ENCODE peak calls at places on chromosomes 16 and 17, in seven cellular contexts. Q is uterus, Z is tibial artery, T is tibial nerve, G is prostate gland, Y is IMR-90, P is heart left ventricle. F is an unnamed sample.
A peak's percentile ranks its signal among the peaks of the same experiment; 100 is the strongest.

GRCh38 chr17:32772453-32773025 is 104.4 kb downstream of the MYO1D start:
- DNase-seq in Y (no peak), G (no peak), Z (no peak), Q (no peak), P (no peak), T (no peak), F (no peak)

GRCh38 chr17:80023261-80024205 is 12.1 kb downstream of the TBC1D16 start:
- DNase-seq in Q (no peak), Z (no peak), P (no peak), T (no peak), G (no peak), Y (no peak), F (no peak)

GRCh38 chr16:88977028-88977844 is at the start of gene CBFA2T3:
- DNase-seq in G (no peak), P (peak; percentile 89), Y (no peak), T (peak; percentile 45), Q (peak; percentile 64), Z (peak; percentile 67), F (no peak)

GRCh38 chr16:2471016-2471652 is at the start of gene NTN3:
- DNase-seq in Q (no peak), P (peak; percentile 43), G (no peak), T (no peak), Y (no peak), Z (no peak), F (no peak)

GRCh38 chr17:81397314-81398169 is 2.3 kb downstream of the BAHCC1 start:
- DNase-seq in Y (peak; percentile 62), P (no peak), Z (no peak), T (no peak), G (no peak), Q (no peak), F (no peak)

GRCh38 chr17:74332763-74333220 is 6.8 kb downstream of the KIF19 start:
- DNase-seq in T (no peak), Q (no peak), Y (no peak), P (no peak), G (no peak), Z (no peak), F (no peak)

GRCh38 chr16:9370071-9370491 is 278.6 kb downstream of the HAPSTR1 start:
- DNase-seq in T (no peak), G (no peak), P (peak; percentile 83), Q (peak; percentile 19), Z (no peak), Y (no peak), F (no peak)

GRCh38 chr16:63361032-63361624 is 1324.9 kb upstream of the CDH8 start:
- DNase-seq in Q (no peak), P (no peak), G (no peak), Z (no peak), T (peak; percentile 27), Y (peak; percentile 66), F (peak; percentile 30)

GRCh38 chr16:3829631-3830536 is 50.6 kb downstream of the CREBBP start:
- DNase-seq in Y (peak; percentile 72), Q (no peak), Z (no peak), P (no peak), T (no peak), G (no peak), F (no peak)

GRCh38 chr16:49283376-49284049 is 1.9 kb upstream of the CBLN1 start:
- DNase-seq in G (no peak), Q (no peak), Y (no peak), P (no peak), T (no peak), Z (no peak), F (no peak)
- H3K4me3 ChIP-seq in G (no peak overlapping the region), Q (no peak overlapping the region), Y (no peak overlapping the region), P (peak overlapping the region; percentile 66), T (no peak overlapping the region), Z (no peak overlapping the region), F (no peak overlapping the region)

GRCh38 chr17:50150354-50151040 is at the start of gene PPP1R9B:
- DNase-seq in Z (no peak), Q (no peak), G (no peak), T (no peak), Y (no peak), P (peak; percentile 28), F (no peak)

GRCh38 chr17:50149099-50149424 is 1.4 kb downstream of the PPP1R9B start:
- DNase-seq in Z (no peak), P (no peak), Q (no peak), G (no peak), T (no peak), Y (no peak), F (no peak)

GRCh38 chr17:50151041-50151936 is 812 bp upstream of the PPP1R9B start:
- DNase-seq in T (peak; percentile 82), Y (peak; percentile 89), P (peak; percentile 95), Q (peak; percentile 90), Z (peak; percentile 91), G (peak; percentile 86), F (peak; percentile 80)

GRCh38 chr17:50148226-50149098 is 2.0 kb downstream of the PPP1R9B start:
- DNase-seq in Y (peak; percentile 39), Z (peak; percentile 70), P (peak; percentile 65), Q (peak; percentile 50), T (peak; percentile 54), G (peak; percentile 83), F (no peak)

GRCh38 chr17:50149425-50150353 is 788 bp downstream of the PPP1R9B start:
- DNase-seq in P (peak; percentile 83), T (no peak), Z (no peak), Y (peak; percentile 48), G (peak; percentile 47), Q (no peak), F (no peak)
- TF ChIP-seq CTCF in P (peak; percentile 21), T (no peak), Z (peak; percentile 16), Y (no peak), G (no peak), Q (peak; percentile 28), F (no peak)

DNA sequence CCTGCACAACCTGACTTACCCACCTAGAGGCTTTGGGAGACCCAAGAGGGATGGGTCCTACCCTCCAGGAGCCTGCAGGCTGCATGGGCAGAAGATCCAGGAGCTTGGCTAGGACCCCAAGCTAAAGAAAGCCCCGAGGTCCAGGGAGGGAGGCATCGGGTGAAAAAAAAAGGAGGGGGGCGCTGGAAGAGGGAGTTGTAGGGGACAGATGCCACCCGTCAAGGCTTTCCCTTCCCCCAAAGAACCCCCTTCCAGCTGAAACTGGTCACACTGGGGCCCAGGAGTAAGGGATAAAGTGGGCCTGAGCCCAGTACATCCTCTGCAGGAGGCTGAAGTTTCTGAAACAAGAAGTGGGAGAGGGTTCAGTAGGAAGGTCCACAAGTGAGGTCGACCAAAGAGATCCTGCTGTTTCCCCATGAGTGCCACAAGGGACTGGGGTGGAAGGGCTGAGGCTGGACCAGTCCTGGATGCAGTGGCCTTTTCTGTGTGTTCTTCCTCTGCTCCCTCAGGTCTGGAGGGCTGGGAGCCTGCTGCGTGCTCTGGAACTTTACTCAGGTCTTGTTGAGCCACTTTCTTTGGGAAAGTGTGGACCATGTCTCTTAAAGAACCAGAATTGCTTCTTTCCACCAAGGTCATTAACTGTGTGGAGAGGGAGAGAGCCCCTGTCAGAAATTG is 14.2 kb upstream of the CBFB start:
- DNase-seq in Q (peak; percentile 4), P (no peak), T (no peak), Y (no peak), Z (no peak), G (no peak), F (no peak)
- H3K4me3 ChIP-seq in Q (peak overlapping the region; percentile 49), P (peak overlapping the region; percentile 67), T (peak overlapping the region; percentile 57), Y (no peak overlapping the region), Z (peak overlapping the region; percentile 56), G (no peak overlapping the region), F (no peak overlapping the region)

GRCh38 chr17:34827008-34827407 is 134.3 kb downstream of the CCT6B start:
- DNase-seq in Z (no peak), Y (no peak), Q (no peak), T (no peak), G (peak; percentile 11), P (no peak), F (no peak)

GRCh38 chr17:34825102-34825501 is 136.2 kb downstream of the CCT6B start:
- DNase-seq in Q (no peak), G (no peak), T (no peak), Y (no peak), Z (no peak), P (no peak), F (no peak)

GRCh38 chr17:34823023-34823422 is 138.2 kb downstream of the CCT6B start:
- DNase-seq in Z (no peak), G (no peak), Y (no peak), Q (no peak), T (no peak), P (no peak), F (no peak)

GRCh38 chr17:34825884-34826283 is 135.4 kb downstream of the CCT6B start:
- DNase-seq in Z (no peak), T (no peak), P (no peak), G (no peak), Q (no peak), Y (no peak), F (no peak)

GRCh38 chr17:34826332-34826731 is 134.9 kb downstream of the CCT6B start:
- DNase-seq in P (no peak), Y (no peak), T (no peak), G (no peak), Q (no peak), Z (no peak), F (no peak)
- TF ChIP-seq CTCF in P (no peak), Y (no peak), T (no peak), G (no peak), Q (no peak), Z (no peak), F (no peak)

DNA sequence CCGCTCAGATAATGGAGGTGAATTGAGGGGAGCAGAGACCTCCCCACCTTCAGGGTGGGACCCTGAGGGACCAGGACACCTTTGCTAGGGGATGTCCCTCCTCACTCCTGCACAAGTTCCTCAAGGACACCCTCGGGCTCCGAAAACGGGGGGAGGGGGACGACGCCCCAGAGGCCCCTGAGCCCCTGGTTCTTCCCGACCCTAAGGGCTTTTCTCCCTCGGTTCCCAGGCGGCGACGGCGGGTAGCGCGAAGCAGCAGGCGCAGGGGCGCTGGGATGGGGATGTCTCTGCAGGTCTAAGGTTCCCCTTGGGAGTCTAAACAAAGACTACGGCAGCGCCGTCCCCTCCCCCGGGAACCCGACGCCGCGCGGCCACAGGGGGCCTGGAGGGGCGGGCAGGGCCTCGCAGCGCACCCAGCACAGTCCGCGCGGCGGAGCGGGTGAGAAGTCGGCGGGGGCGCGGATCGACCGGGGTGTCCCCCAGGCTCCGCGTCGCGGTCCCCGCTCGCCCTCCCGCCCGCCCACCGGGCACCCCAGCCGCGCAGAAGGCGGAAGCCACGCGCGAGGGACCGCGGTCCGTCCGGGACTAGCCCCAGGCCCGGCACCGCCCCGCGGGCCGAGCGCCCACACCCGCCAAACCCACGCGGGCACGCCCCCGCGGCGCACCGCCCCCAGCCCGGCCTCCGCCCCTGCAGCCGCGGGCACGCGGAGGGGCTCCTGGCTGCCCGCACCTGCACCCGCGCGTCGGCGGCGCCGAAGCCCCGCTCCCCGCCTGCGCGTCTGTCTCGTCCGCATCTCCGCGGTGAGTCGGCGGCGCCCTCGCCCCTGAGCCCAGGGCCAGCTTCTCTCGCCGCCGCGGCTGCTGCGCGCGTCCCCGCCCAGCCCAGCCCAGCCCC is 36.7 kb upstream of the NDRG4 start:
- DNase-seq in T (no peak), Q (no peak), G (no peak), Z (no peak), P (peak; percentile 69), Y (no peak), F (no peak)
- H3K4me3 ChIP-seq in T (peak overlapping the region; percentile 34), Q (peak overlapping the region; percentile 64), G (peak overlapping the region; percentile 32), Z (peak overlapping the region; percentile 38), P (peak overlapping the region; percentile 95), Y (no peak overlapping the region), F (no peak overlapping the region)

GRCh38 chr17:15493031-15493750 is 25.8 kb upstream of the CDRT4 start:
- DNase-seq in P (no peak), G (no peak), Q (no peak), T (no peak), Z (no peak), Y (no peak), F (no peak)
- TF ChIP-seq CTCF in P (no peak), G (no peak), Q (no peak), T (no peak), Z (no peak), Y (no peak), F (no peak)

GRCh38 chr17:44967026-44967906 is 837 bp downstream of the C1QL1 start:
- DNase-seq in Q (no peak), G (no peak), P (no peak), Z (no peak), Y (no peak), T (no peak), F (no peak)
- H3K4me3 ChIP-seq in Q (no peak overlapping the region), G (no peak overlapping the region), P (no peak overlapping the region), Z (peak overlapping the region; percentile 44), Y (peak overlapping the region; percentile 32), T (peak overlapping the region; percentile 24), F (no peak overlapping the region)